ENCODE peak calls at places on chromosomes 11 and 22, in nine cellular contexts. C, J, W, F, A, Q, S, Y and L are unnamed samples.

GRCh38 chr11:31800398-31801265 is 10.5 kb downstream of the PAX6 start:
- DNase-seq in C (no peak), J (no peak), W (no peak), F (no peak), A (no peak), Q (no peak), S (no peak), Y (no peak), L (peak)

GRCh38 chr11:68013611-68014156 is 3.6 kb downstream of the ALDH3B1 start:
- DNase-seq in C (no peak), J (no peak), W (no peak), F (no peak), A (no peak), Q (no peak), S (no peak), Y (no peak), L (no peak)

GRCh38 chr11:65454311-65454695 is 31.7 kb downstream of the NEAT1 start:
- DNase-seq in C (no peak), J (no peak), W (no peak), F (no peak), A (no peak), Q (no peak), S (no peak), Y (no peak), L (no peak)

GRCh38 chr11:102469196-102469821 is 16.7 kb upstream of the TMEM123 start:
- DNase-seq in C (no peak), J (no peak), W (peak), F (no peak), A (no peak), Q (no peak), S (no peak), Y (no peak), L (no peak)

GRCh38 chr11:70082829-70083228 is 4.7 kb downstream of the ANO1 start:
- DNase-seq in C (peak), J (no peak), W (no peak), F (no peak), A (no peak), Q (no peak), S (no peak), Y (no peak), L (no peak)

GRCh38 chr11:77322926-77323590 is 21.6 kb upstream of the GDPD4 start:
- DNase-seq in C (no peak), J (no peak), W (no peak), F (no peak), A (no peak), Q (no peak), S (peak), Y (no peak), L (no peak)

GRCh38 chr22:33023119-33023827 is 34.9 kb downstream of the SYN3 start:
- DNase-seq in C (no peak), J (no peak), W (no peak), F (no peak), A (no peak), Q (no peak), S (no peak), Y (no peak), L (no peak)

GRCh38 chr11:61254403-61255025 is 13.5 kb downstream of the PGA5 start:
- DNase-seq in C (peak), J (peak), W (peak), F (peak), A (no peak), Q (peak), S (peak), Y (peak), L (peak)

GRCh38 chr11:45259607-45260006 is 26.5 kb downstream of the SYT13 start:
- DNase-seq in C (no peak), J (no peak), W (no peak), F (no peak), A (no peak), Q (no peak), S (no peak), Y (no peak), L (no peak)